ENCODE peak calls at places on chromosome 17, in four cellular contexts. M is Peyer's patch, D is fibroblast of lung, S is lower lobe of right lung. O is an unnamed sample.
A peak's percentile ranks its signal among the peaks of the same experiment; 100 is the strongest.

GRCh38 chr17:20109121-20109520 is 100.0 kb downstream of the SPECC1 start:
- DNase-seq in D (no peak), S (no peak), M (no peak), O (no peak)

GRCh38 chr17:82281076-82281475 is 7.6 kb upstream of the CSNK1D start:
- DNase-seq in D (no peak), S (no peak), M (no peak), O (no peak)

GRCh38 chr17:75011788-75012319 is 616 bp upstream of the MRPL58 start:
- DNase-seq in S (no peak), D (peak; percentile 74), M (peak; percentile 53), O (peak; percentile 83)

GRCh38 chr17:32007463-32008298 is 498 bp downstream of the LRRC37B start:
- DNase-seq in S (peak; percentile 56), M (no peak), D (peak; percentile 24), O (peak; percentile 70)

GRCh38 chr17:73166731-73167581 is 2.1 kb downstream of the SSTR2 start:
- DNase-seq in S (no peak), M (no peak), D (no peak), O (no peak)

GRCh38 chr17:19017401-19017800 is 12.8 kb upstream of the FAM83G start:
- DNase-seq in M (no peak), S (peak; percentile 17), D (no peak), O (no peak)

GRCh38 chr17:12429125-12429524 is 236.6 kb upstream of the MYOCD start:
- DNase-seq in D (no peak), M (no peak), S (no peak), O (no peak)

GRCh38 chr17:59369026-59369724 is 37.7 kb downstream of the YPEL2 start:
- DNase-seq in S (no peak), M (no peak), D (no peak), O (no peak)

GRCh38 chr17:17839792-17840707 is 3.3 kb upstream of the SREBF1 start:
- DNase-seq in S (peak; percentile 95), D (peak; percentile 90), M (peak; percentile 97), O (peak; percentile 91)